ENCODE peak calls at places on chromosomes 12 and 14, in seven cellular contexts. Q is HCT116, I is PC-9, Y is neuronal stem cell, X is MM.1S, V is K562, U is GM23248. M is an unnamed sample.

GRCh38 chr12:6273209-6273928 is 37.1 kb upstream of the PLEKHG6 start:
- DNase-seq in Y (no peak), Q (no peak), U (no peak), X (no peak), I (peak), V (no peak), M (no peak)

GRCh38 chr12:40183745-40184144 is 41.1 kb upstream of the LRRK2 start:
- DNase-seq in I (no peak), U (no peak), Q (no peak), Y (no peak), V (no peak), X (no peak), M (no peak)

GRCh38 chr12:31742891-31743290 is 14.1 kb upstream of the AMN1 start:
- DNase-seq in U (no peak), X (peak), Y (no peak), Q (no peak), I (no peak), V (no peak), M (no peak)

GRCh38 chr14:22610931-22611330 is 12.8 kb downstream of the ABHD4 start:
- DNase-seq in Q (no peak), U (peak), I (no peak), X (no peak), Y (no peak), V (no peak), M (no peak)

GRCh38 chr12:16524378-16524777 is 81.6 kb downstream of the LMO3 start:
- DNase-seq in Q (peak), V (no peak), Y (no peak), I (peak), X (no peak), U (peak), M (no peak)

GRCh38 chr12:41011939-41012338 is 176.2 kb upstream of the PDZRN4 start:
- DNase-seq in I (no peak), V (no peak), Q (no peak), Y (no peak), X (peak), U (no peak), M (no peak)

GRCh38 chr12:76558684-76559276 is 791 bp downstream of the OSBPL8 start:
- DNase-seq in I (no peak), Q (no peak), X (peak), U (peak), Y (peak), V (peak), M (peak)

GRCh38 chr14:73211251-73211650 is 26.1 kb upstream of the PAPLN start:
- DNase-seq in X (no peak), Y (no peak), V (no peak), I (no peak), U (no peak), Q (no peak), M (no peak)

GRCh38 chr14:71240154-71240553 is 332.9 kb downstream of the PCNX1 start:
- DNase-seq in X (no peak), U (no peak), Q (no peak), V (no peak), I (no peak), Y (no peak), M (no peak)
- H2AFZ ChIP-seq in X (no peak), U (no peak), Q (no peak), V (no peak), I (no peak), Y (no peak), M (no peak)

GRCh38 chr12:713281-713875 is 39.0 kb upstream of the WNK1 start:
- DNase-seq in Q (no peak), Y (no peak), I (no peak), V (no peak), U (peak), X (no peak), M (no peak)

GRCh38 chr12:724194-724855 is 28.1 kb upstream of the WNK1 start:
- DNase-seq in V (no peak), U (peak), I (peak), X (no peak), Y (no peak), Q (peak), M (no peak)

GRCh38 chr12:716506-716905 is 35.9 kb upstream of the WNK1 start:
- DNase-seq in Y (no peak), I (no peak), X (no peak), V (peak), U (peak), Q (no peak), M (peak)

GRCh38 chr12:720231-720941 is 32.0 kb upstream of the WNK1 start:
- DNase-seq in X (no peak), V (no peak), U (no peak), Q (no peak), Y (no peak), I (no peak), M (no peak)

GRCh38 chr12:718756-719138 is 33.6 kb upstream of the WNK1 start:
- DNase-seq in U (no peak), Q (no peak), X (no peak), Y (no peak), I (no peak), V (no peak), M (no peak)
- H2AFZ ChIP-seq in U (peak), Q (no peak), X (no peak), Y (peak), I (no peak), V (peak), M (no peak)

GRCh38 chr14:76715102-76715926 is 46.0 kb upstream of the VASH1 start:
- DNase-seq in Q (no peak), I (no peak), U (peak), Y (peak), X (no peak), V (peak), M (no peak)

GRCh38 chr14:76708028-76708427 is 53.2 kb upstream of the VASH1 start:
- DNase-seq in V (no peak), X (no peak), U (peak), I (no peak), Q (no peak), Y (no peak), M (peak)

GRCh38 chr14:76706811-76707210 is 54.5 kb upstream of the VASH1 start:
- DNase-seq in V (no peak), U (no peak), X (no peak), Q (no peak), I (no peak), Y (no peak), M (no peak)

GRCh38 chr14:76708771-76709170 is 52.5 kb upstream of the VASH1 start:
- DNase-seq in Q (no peak), U (no peak), Y (no peak), V (no peak), X (no peak), I (no peak), M (no peak)

DNA sequence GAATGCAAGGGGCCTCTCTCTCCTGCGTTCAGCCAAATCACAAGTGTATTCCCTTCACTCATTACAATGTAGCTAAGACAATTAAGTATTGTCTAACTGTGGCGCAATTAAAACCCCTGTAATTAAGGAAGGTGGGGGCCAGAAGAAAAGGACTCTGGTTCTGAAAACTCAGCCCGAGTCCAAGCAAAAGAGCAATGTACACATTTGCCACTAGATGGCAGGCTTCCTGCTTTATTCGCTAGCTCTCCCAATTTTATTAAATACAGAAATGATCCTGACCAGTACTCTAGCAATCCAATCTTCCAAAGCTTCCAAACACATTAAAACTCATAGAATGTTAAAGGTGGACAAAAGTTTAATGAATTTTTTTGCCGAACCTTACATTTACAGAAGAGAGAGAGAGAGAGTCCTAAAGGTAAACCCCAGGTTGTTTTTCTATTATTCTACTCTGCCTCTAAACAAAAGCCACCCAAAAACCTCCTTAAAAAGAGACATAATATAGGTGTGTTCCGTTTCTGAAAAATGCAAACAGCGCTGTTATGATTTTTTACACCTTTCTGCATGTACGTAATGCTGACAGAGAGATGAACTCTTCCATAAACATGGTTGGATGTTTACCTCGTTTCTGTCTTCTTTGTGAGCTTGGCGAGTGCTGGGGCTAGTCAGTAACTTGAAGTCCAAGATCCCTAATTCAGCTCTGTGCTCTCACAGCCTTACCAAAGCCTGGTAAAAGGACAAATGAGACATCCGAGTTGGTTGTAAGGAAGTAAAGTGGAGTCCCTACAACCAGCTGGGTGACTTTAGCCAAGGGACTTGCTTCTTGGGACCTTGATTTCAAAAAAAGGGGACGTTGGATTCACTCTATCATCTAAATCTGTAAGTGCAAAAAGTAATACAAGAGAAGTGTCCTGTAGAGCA is 50.9 kb upstream of the VASH1 start:
- DNase-seq in Q (peak), X (peak), I (no peak), Y (peak), U (peak), V (peak), M (peak)
- H2AFZ ChIP-seq in Q (peak), X (no peak), I (no peak), Y (peak), U (no peak), V (no peak), M (no peak)

DNA sequence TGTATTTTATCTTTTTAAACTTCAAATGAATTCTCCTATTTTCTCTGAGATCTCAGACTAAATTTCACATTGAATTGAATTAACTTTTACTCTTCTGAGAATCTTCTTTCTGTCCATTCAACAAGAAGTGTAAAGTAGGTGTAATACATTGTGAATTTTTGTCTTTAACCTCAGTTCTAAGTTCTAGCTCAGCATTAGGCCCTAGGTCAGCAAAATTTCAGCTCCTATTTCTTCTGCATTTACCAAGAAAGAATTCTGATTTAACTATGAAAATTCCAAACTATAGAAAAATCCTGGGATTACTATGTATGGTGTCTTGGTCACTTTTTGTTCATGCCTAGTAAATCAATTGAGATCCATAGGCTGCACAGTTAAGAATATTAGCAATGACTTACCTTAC is 110.9 kb upstream of the MYF6 start:
- DNase-seq in Q (no peak), V (no peak), Y (no peak), X (no peak), I (no peak), U (no peak), M (no peak)
- H2AFZ ChIP-seq in Q (no peak), V (no peak), Y (no peak), X (no peak), I (no peak), U (no peak), M (no peak)

DNA sequence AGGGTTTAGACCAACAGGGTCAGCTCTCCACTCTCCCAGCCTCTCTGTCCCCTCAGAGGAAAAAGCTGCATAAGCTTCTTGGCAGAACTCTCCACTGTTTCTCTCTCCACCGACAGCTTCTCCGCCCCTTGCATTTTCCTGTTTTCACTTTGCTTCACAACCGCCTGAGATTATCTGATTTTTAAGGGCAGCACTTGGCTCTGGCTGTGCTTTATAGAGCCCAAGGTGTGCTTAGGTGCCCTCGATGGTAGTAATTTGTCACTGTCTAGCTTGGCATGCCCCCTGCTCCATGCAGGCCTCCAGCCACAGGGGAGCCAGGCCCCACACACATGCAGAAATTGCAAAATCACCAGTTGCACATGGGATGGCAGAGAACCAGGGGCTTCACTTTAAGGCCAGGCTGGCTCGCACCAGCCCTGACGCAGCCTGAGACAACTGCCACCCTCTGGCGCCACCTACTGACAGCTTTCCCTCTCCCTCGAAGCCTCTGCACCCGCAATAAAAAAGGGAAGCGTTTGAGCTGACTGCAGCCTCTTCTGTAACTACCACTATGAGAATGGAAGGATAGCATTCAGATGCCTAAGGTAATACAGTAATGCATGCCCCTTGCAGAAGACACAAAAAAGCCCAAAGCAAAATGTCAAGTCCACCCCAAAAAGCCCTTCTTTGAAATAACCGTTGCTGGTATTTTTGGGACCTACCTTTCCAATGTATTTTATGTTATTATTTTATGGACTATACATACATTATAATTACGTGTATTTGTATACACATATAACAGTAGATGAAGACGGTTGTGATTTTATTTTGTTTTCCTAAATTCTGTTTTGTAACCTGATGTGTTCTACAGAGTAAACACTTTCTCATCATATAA is 32.0 kb upstream of the RIMBP2 start:
- DNase-seq in Q (peak), X (peak), I (no peak), Y (peak), V (peak), U (peak), M (peak)
- H2AFZ ChIP-seq in Q (no peak), X (no peak), I (no peak), Y (no peak), V (no peak), U (no peak), M (no peak)

DNA sequence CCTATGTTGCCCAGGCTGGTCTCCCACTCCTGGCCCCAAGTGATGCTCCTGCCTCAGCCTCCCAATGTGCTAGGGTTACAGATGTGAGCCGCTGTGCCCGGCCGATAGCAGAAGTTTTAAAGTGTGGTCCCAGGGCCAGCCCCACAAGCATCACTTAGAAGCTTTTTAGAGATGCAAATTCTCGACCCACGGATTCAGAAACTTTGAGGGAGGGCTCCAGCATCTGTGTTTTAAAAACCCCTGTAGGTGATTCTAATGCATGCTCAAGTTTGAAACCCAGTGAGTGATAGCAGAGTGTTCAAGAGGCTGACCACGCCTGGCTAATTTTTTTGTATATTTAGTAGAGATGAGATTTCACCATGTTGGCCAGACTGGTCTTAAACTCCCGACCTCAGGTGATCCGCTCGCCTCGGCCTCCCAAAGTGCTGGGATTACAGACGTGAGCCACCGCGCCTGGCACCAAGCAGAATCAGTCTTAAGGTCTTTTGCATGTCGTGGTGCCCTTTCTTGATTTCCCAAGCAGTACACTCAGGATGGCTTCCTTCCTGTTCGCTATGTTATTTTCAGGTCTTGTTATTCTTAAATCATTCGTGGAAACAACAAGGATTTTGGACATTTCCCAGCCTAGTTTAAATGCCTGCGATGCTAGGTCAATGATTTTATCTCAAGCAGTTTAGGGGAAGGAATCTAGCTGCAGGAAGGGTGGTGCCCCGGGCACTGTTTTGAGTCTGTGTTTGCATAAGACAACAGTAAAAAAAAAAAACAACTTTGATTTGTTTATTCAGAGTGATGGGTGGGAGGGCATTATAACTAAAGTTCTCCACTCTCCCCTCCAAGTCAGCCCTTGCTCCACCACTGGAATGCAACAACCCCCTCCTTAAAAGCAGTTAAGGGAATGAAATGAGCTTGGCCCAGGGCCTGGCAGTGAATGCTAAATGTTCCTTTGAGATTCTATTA is 9.2 kb upstream of the RILPL2 start:
- DNase-seq in Y (no peak), V (no peak), I (peak), X (no peak), U (peak), Q (no peak), M (peak)
- H2AFZ ChIP-seq in Y (peak), V (no peak), I (peak), X (no peak), U (peak), Q (no peak), M (peak)

GRCh38 chr14:54261283-54261682 is 135.5 kb upstream of the CDKN3 start:
- DNase-seq in I (no peak), U (no peak), X (no peak), Q (no peak), Y (peak), V (no peak), M (no peak)
- H2AFZ ChIP-seq in I (no peak), U (no peak), X (no peak), Q (no peak), Y (peak), V (no peak), M (no peak)

M was measured in fibroblast of lung.